ENCODE peak calls at places on chromosomes 3 and 15, in four cellular contexts. One of them, this sample, is unnamed.

GRCh38 chr3:81744366-81744765 is 17.1 kb downstream of the GBE1 start:
- DNase-seq in HepG2: peak
- DNase-seq in GM12878: no peak
- DNase-seq in K562: peak
- DNase-seq in this sample: no peak

GRCh38 chr15:38187646-38188313 is 64.9 kb upstream of the SPRED1 start:
- DNase-seq in GM12878: no peak
- DNase-seq in K562: no peak
- DNase-seq in HepG2: peak
- DNase-seq in this sample: no peak

GRCh38 chr15:40914486-40914885 is 14.7 kb upstream of the DLL4 start:
- DNase-seq in K562: no peak
- DNase-seq in GM12878: no peak
- DNase-seq in HepG2: no peak
- DNase-seq in this sample: no peak

GRCh38 chr3:171049831-171050444 is 23.4 kb upstream of the SLC2A2 start:
- DNase-seq in K562: peak
- DNase-seq in GM12878: peak
- DNase-seq in HepG2: peak
- DNase-seq in this sample: peak

GRCh38 chr3:107992976-107993684 is 97.7 kb downstream of the CD47 start:
- DNase-seq in HepG2: no peak
- DNase-seq in GM12878: no peak
- DNase-seq in K562: no peak
- DNase-seq in this sample: no peak

GRCh38 chr3:175222356-175222755 is 363.2 kb downstream of the NAALADL2 start:
- DNase-seq in GM12878: no peak
- DNase-seq in HepG2: no peak
- DNase-seq in K562: no peak
- DNase-seq in this sample: no peak

GRCh38 chr3:50139308-50139707 is 15.8 kb upstream of the SEMA3F start:
- DNase-seq in K562: no peak
- DNase-seq in GM12878: no peak
- DNase-seq in HepG2: no peak
- DNase-seq in this sample: no peak

GRCh38 chr15:89820651-89821611 is 6.3 kb upstream of the ANPEP start:
- DNase-seq in K562: no peak
- DNase-seq in GM12878: no peak
- DNase-seq in HepG2: no peak
- DNase-seq in this sample: no peak

GRCh38 chr3:105634719-105635118 is 234.1 kb downstream of the CBLB start:
- DNase-seq in HepG2: no peak
- DNase-seq in GM12878: no peak
- DNase-seq in K562: no peak
- DNase-seq in this sample: no peak

GRCh38 chr3:83738202-83738601 is 1220.6 kb upstream of the CADM2 start:
- DNase-seq in HepG2: no peak
- DNase-seq in K562: no peak
- DNase-seq in GM12878: no peak
- DNase-seq in this sample: no peak

GRCh38 chr3:160372780-160373179 is 26.2 kb downstream of the IFT80 start:
- DNase-seq in K562: no peak
- DNase-seq in GM12878: no peak
- DNase-seq in HepG2: no peak
- DNase-seq in this sample: no peak

GRCh38 chr3:160369784-160370183 is 29.2 kb downstream of the IFT80 start:
- DNase-seq in GM12878: no peak
- DNase-seq in HepG2: no peak
- DNase-seq in K562: no peak
- DNase-seq in this sample: no peak

GRCh38 chr3:160370987-160371857 is 27.8 kb downstream of the IFT80 start:
- DNase-seq in K562: no peak
- DNase-seq in GM12878: no peak
- DNase-seq in HepG2: no peak
- DNase-seq in this sample: no peak

GRCh38 chr3:160365872-160366522 is 33.0 kb downstream of the IFT80 start:
- DNase-seq in HepG2: no peak
- DNase-seq in K562: no peak
- DNase-seq in GM12878: no peak
- DNase-seq in this sample: no peak

GRCh38 chr3:160368804-160369203 is 30.2 kb downstream of the IFT80 start:
- DNase-seq in HepG2: no peak
- DNase-seq in GM12878: no peak
- DNase-seq in K562: no peak
- DNase-seq in this sample: no peak
- TF ChIP-seq TARDBP in HepG2: no peak
- TF ChIP-seq TARDBP in GM12878: no peak
- TF ChIP-seq TARDBP in K562: no peak
- TF ChIP-seq TARDBP in this sample: no peak

DNA sequence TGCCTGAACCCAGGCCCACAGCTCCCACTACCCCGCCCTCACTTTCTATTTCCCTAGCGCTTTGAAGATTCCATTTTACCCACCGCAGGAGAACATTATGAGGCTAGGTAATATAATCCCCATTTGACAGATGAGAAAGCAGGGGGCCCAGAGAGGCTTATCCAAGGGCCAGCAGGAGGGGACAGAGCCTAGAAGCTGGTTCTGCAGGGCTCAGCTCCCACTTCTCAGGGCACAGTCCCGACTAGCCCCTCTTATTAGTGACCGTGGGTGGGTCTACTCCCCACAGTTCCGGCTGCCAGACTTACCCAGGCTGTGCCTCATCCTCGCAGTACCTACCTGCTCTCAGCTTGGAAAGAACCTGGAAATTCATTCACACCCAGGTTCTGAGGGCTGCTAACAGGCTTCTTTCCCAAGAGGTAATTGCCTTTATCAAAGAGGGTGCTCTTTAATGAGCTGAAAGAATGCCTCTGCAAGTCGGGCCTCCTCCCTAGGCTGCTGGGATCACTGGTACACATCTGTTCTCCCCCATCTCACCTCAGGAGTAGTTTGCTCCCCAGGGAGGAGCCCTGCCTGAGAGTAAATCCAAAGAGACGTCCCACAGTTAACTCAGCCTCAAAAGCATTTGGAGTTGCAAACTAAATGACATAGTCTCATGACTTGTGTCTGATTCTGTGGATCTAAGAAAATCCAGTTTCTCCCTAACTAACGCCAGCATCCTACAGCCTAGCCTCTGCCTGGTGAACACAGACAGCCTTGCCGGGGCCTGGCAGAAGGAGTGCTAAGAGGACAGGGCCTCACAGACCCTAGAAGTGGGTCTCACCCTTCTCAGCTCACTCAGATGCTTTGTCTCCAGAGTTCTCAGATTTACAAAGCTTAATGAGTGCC is 125.0 kb downstream of the CHSY1 start:
- DNase-seq in HepG2: no peak
- DNase-seq in GM12878: no peak
- DNase-seq in K562: no peak
- DNase-seq in this sample: no peak
- TF ChIP-seq SP1 in HepG2: no peak
- TF ChIP-seq SP1 in GM12878: no peak
- TF ChIP-seq SP1 in K562: no peak
- TF ChIP-seq SP1 in this sample: no peak

GRCh38 chr3:53794597-53794996 is 51.6 kb downstream of the CHDH start:
- DNase-seq in GM12878: no peak
- DNase-seq in K562: no peak
- DNase-seq in HepG2: no peak
- DNase-seq in this sample: no peak
- TF ChIP-seq TARDBP in GM12878: no peak
- TF ChIP-seq TARDBP in K562: no peak
- TF ChIP-seq TARDBP in HepG2: no peak
- TF ChIP-seq TARDBP in this sample: no peak

GRCh38 chr15:70356062-70356860 is 258.5 kb upstream of the TLE3 start:
- DNase-seq in K562: no peak
- DNase-seq in HepG2: no peak
- DNase-seq in GM12878: no peak
- DNase-seq in this sample: no peak

GRCh38 chr15:70355275-70355795 is 257.6 kb upstream of the TLE3 start:
- DNase-seq in GM12878: no peak
- DNase-seq in K562: no peak
- DNase-seq in HepG2: no peak
- DNase-seq in this sample: peak

GRCh38 chr15:70357453-70357852 is 259.7 kb upstream of the TLE3 start:
- DNase-seq in GM12878: no peak
- DNase-seq in K562: no peak
- DNase-seq in HepG2: no peak
- DNase-seq in this sample: no peak

GRCh38 chr15:70358011-70358819 is 260.5 kb upstream of the TLE3 start:
- DNase-seq in HepG2: no peak
- DNase-seq in K562: no peak
- DNase-seq in GM12878: no peak
- DNase-seq in this sample: no peak

DNA sequence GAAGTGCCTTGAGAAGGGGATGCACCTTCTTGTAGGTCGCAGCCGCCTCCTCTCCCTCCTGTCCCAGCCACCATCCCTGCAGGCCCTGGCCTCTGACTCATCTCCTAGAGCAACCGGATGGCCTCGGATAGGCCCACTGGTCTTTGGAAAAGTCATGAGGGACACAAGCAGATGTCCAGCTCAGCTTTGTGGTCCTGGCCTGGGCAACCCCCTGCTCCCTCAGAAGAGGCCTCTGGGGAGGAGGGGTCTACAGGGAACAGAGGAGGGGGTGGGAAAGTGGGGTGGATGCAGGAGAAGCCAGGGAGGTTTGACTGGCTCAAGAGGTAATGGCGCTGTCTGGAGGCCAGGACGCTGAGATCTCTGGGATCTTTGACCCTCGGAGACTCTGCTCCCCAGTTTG is 259.2 kb upstream of the TLE3 start:
- DNase-seq in HepG2: no peak
- DNase-seq in GM12878: no peak
- DNase-seq in K562: no peak
- DNase-seq in this sample: no peak
- TF ChIP-seq SP1 in HepG2: no peak
- TF ChIP-seq SP1 in GM12878: no peak
- TF ChIP-seq SP1 in K562: no peak
- TF ChIP-seq SP1 in this sample: no peak

GRCh38 chr3:68943753-68944500 is 11.6 kb upstream of the TAFA4 start:
- DNase-seq in GM12878: no peak
- DNase-seq in HepG2: peak
- DNase-seq in K562: no peak
- DNase-seq in this sample: no peak
- TF ChIP-seq TARDBP in GM12878: no peak
- TF ChIP-seq TARDBP in HepG2: no peak
- TF ChIP-seq TARDBP in K562: no peak
- TF ChIP-seq TARDBP in this sample: no peak

This sample was measured in HEK293T.